ENCODE peak calls at places on chromosome 13, in five cellular contexts. One of them, this sample, is unnamed.

GRCh38 chr13:76637651-76638111 is 248.5 kb downstream of the KCTD12 start:
- DNase-seq in A549: no peak
- DNase-seq in H1: no peak
- DNase-seq in transverse colon: no peak
- DNase-seq in GM12878: no peak
- DNase-seq in this sample: no peak

GRCh38 chr13:65855276-65855675 is 1374.9 kb downstream of the PCDH9 start:
- DNase-seq in A549: no peak
- DNase-seq in H1: no peak
- DNase-seq in transverse colon: no peak
- DNase-seq in GM12878: no peak
- DNase-seq in this sample: no peak

GRCh38 chr13:70890289-70890688 is 782.0 kb upstream of the KLHL1 start:
- DNase-seq in A549: no peak
- DNase-seq in H1: no peak
- DNase-seq in transverse colon: no peak
- DNase-seq in GM12878: no peak
- DNase-seq in this sample: no peak

GRCh38 chr13:109746364-109746763 is 40.0 kb downstream of the IRS2 start:
- DNase-seq in A549: no peak
- DNase-seq in H1: no peak
- DNase-seq in transverse colon: no peak
- DNase-seq in GM12878: no peak
- DNase-seq in this sample: no peak

GRCh38 chr13:42420304-42420703 is 148.4 kb downstream of the AKAP11 start:
- DNase-seq in A549: no peak
- DNase-seq in H1: no peak
- DNase-seq in transverse colon: no peak
- DNase-seq in GM12878: peak; percentile 68
- DNase-seq in this sample: no peak

GRCh38 chr13:93480553-93481106 is 254.0 kb downstream of the GPC6 start:
- DNase-seq in A549: no peak
- DNase-seq in H1: no peak
- DNase-seq in transverse colon: no peak
- DNase-seq in GM12878: no peak
- DNase-seq in this sample: no peak

GRCh38 chr13:106432636-106433035 is 102.8 kb downstream of the EFNB2 start:
- DNase-seq in A549: peak; percentile 8
- DNase-seq in H1: no peak
- DNase-seq in transverse colon: no peak
- DNase-seq in GM12878: no peak
- DNase-seq in this sample: no peak

GRCh38 chr13:99434258-99434788 is 66.9 kb upstream of the TM9SF2 start:
- DNase-seq in A549: no peak
- DNase-seq in H1: no peak
- DNase-seq in transverse colon: peak; percentile 44
- DNase-seq in GM12878: no peak
- DNase-seq in this sample: no peak

GRCh38 chr13:90445179-90445578 is 902.3 kb upstream of the MIR17HG start:
- DNase-seq in A549: peak; percentile 18
- DNase-seq in H1: peak; percentile 31
- DNase-seq in transverse colon: no peak
- DNase-seq in GM12878: no peak
- DNase-seq in this sample: no peak

GRCh38 chr13:23753523-23753922 is 135.7 kb downstream of the MIPEP start:
- DNase-seq in A549: no peak
- DNase-seq in H1: no peak
- DNase-seq in transverse colon: no peak
- DNase-seq in GM12878: no peak
- DNase-seq in this sample: no peak

GRCh38 chr13:105276571-105276970 is 1258.9 kb downstream of the EFNB2 start:
- DNase-seq in A549: no peak
- DNase-seq in H1: no peak
- DNase-seq in transverse colon: no peak
- DNase-seq in GM12878: no peak
- DNase-seq in this sample: no peak

GRCh38 chr13:111061338-111062045 is 53.6 kb upstream of the ARHGEF7 start:
- DNase-seq in A549: no peak
- DNase-seq in H1: no peak
- DNase-seq in transverse colon: no peak
- DNase-seq in GM12878: no peak
- DNase-seq in this sample: no peak

GRCh38 chr13:99124695-99125334 is 75.8 kb upstream of the UBAC2 start:
- DNase-seq in A549: peak; percentile 28
- DNase-seq in H1: no peak
- DNase-seq in transverse colon: no peak
- DNase-seq in GM12878: peak; percentile 34
- DNase-seq in this sample: no peak

GRCh38 chr13:101941095-101941777 is 460.6 kb downstream of the FGF14 start:
- DNase-seq in A549: no peak
- DNase-seq in H1: no peak
- DNase-seq in transverse colon: no peak
- DNase-seq in GM12878: no peak
- DNase-seq in this sample: no peak

GRCh38 chr13:113905018-113905417 is 41.1 kb upstream of the GAS6 start:
- DNase-seq in A549: no peak
- DNase-seq in H1: no peak
- DNase-seq in transverse colon: no peak
- DNase-seq in GM12878: no peak
- DNase-seq in this sample: no peak

GRCh38 chr13:87999791-88000190 is 328.6 kb downstream of the SLITRK5 start:
- DNase-seq in A549: no peak
- DNase-seq in H1: no peak
- DNase-seq in transverse colon: no peak
- DNase-seq in GM12878: no peak
- DNase-seq in this sample: no peak

DNA sequence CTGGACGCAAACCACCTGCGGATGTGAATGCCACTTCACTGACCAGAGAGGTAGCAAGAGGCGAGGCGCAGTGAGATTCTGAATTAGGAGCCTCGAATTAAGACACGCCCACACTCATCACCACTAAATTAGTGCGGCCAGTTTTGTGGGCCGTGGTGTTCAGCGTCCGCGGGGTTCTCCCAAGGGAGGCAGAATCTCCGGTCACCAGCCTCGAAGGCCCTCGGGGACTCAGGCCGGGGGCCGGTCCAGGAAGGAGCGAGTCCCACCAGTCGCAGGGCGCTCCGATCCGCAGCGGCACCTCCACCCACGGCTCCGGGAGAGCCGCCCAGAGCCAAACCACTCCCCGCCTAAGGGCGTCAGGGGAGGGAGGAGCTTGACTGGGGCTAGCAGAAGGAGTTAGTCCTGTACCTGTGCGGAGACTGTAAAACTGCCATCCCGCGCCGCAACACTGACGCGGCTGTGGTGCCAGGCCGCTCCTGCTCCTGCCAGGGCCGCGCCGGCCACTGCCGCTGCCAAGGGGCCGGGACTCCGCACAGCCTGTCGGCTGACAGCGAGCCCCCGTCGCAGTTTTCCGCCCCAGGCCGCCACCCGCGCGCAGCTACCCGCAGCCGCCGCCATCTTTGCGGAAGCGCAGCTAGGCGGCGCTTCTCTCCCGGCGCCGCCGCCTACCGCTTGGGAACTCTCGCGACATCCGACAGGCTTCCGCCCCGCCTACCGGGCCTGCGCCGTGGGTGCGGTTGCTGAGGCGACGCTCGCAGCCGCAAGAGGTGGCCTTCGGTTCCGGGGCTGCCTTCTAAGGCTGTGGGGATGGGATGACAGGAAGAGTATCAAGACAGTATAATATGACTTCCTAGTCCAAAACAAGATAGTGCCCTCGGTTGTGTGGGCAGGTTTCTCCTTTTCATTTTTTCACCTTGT is at the start of gene MICU2:
- DNase-seq in A549: peak; percentile 79
- DNase-seq in H1: peak; percentile 75
- DNase-seq in transverse colon: peak; percentile 96
- DNase-seq in GM12878: peak; percentile 81
- DNase-seq in this sample: peak; percentile 83
- TF ChIP-seq CTCF in A549: no peak
- TF ChIP-seq CTCF in H1: no peak
- TF ChIP-seq CTCF in transverse colon: peak; percentile 20
- TF ChIP-seq CTCF in GM12878: no peak
- TF ChIP-seq CTCF in this sample: peak; percentile 80

GRCh38 chr13:36831291-36831690 is 12.3 kb downstream of the RFXAP start:
- DNase-seq in A549: no peak
- DNase-seq in H1: no peak
- DNase-seq in transverse colon: no peak
- DNase-seq in GM12878: no peak
- DNase-seq in this sample: no peak

GRCh38 chr13:36834299-36834698 is 15.3 kb downstream of the RFXAP start:
- DNase-seq in A549: no peak
- DNase-seq in H1: no peak
- DNase-seq in transverse colon: no peak
- DNase-seq in GM12878: no peak
- DNase-seq in this sample: no peak

DNA sequence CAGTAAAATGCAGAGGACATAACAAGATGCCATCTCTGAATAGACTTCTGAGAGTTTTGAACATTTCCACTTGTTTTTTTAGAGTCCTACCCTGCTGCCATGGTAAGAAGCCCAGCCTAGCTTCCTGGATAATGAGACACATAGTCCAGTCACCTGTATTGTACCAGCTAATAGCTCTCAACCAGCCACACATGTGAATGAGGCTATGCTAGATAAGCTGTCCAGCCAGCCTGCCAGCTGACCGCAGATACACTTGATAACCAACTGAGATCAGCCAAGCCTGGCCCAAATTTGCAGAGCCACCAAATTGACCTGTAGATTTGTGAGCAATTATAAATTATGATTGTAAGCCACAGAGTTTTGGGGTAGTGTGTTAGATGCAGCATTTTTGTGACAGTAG is 10.7 kb downstream of the RFXAP start:
- DNase-seq in A549: no peak
- DNase-seq in H1: no peak
- DNase-seq in transverse colon: no peak
- DNase-seq in GM12878: no peak
- DNase-seq in this sample: no peak
- TF ChIP-seq EP300 in A549: no peak
- TF ChIP-seq EP300 in H1: no peak
- TF ChIP-seq EP300 in transverse colon: no peak
- TF ChIP-seq EP300 in GM12878: no peak
- TF ChIP-seq EP300 in this sample: no peak

GRCh38 chr13:112753868-112754267 is 64.0 kb downstream of the ATP11A start:
- DNase-seq in A549: no peak
- DNase-seq in H1: no peak
- DNase-seq in transverse colon: no peak
- DNase-seq in GM12878: no peak
- DNase-seq in this sample: no peak
- TF ChIP-seq CTCF in A549: no peak
- TF ChIP-seq CTCF in H1: no peak
- TF ChIP-seq CTCF in transverse colon: no peak
- TF ChIP-seq CTCF in GM12878: no peak
- TF ChIP-seq CTCF in this sample: no peak

GRCh38 chr13:30307966-30308290 is 577 bp upstream of the KATNAL1 start:
- DNase-seq in A549: no peak
- DNase-seq in H1: no peak
- DNase-seq in transverse colon: no peak
- DNase-seq in GM12878: no peak
- DNase-seq in this sample: no peak

GRCh38 chr13:30306762-30307193 is 573 bp downstream of the KATNAL1 start:
- DNase-seq in A549: peak; percentile 52
- DNase-seq in H1: peak; percentile 80
- DNase-seq in transverse colon: peak; percentile 95
- DNase-seq in GM12878: peak; percentile 66
- DNase-seq in this sample: peak; percentile 94

GRCh38 chr13:30307194-30307965 is at the start of gene KATNAL1:
- DNase-seq in A549: peak; percentile 48
- DNase-seq in H1: peak; percentile 15
- DNase-seq in transverse colon: peak; percentile 78
- DNase-seq in GM12878: no peak
- DNase-seq in this sample: peak; percentile 57

GRCh38 chr13:30303269-30303668 is 4.1 kb downstream of the KATNAL1 start:
- DNase-seq in A549: no peak
- DNase-seq in H1: no peak
- DNase-seq in transverse colon: no peak
- DNase-seq in GM12878: no peak
- DNase-seq in this sample: no peak

GRCh38 chr13:30305456-30305855 is 1.9 kb downstream of the KATNAL1 start:
- DNase-seq in A549: no peak
- DNase-seq in H1: no peak
- DNase-seq in transverse colon: no peak
- DNase-seq in GM12878: no peak
- DNase-seq in this sample: no peak
- TF ChIP-seq EP300 in A549: no peak
- TF ChIP-seq EP300 in H1: no peak
- TF ChIP-seq EP300 in transverse colon: no peak
- TF ChIP-seq EP300 in GM12878: no peak
- TF ChIP-seq EP300 in this sample: no peak

GRCh38 chr13:49419292-49419691 is 24.6 kb downstream of the CAB39L start:
- DNase-seq in A549: no peak
- DNase-seq in H1: no peak
- DNase-seq in transverse colon: no peak
- DNase-seq in GM12878: no peak
- DNase-seq in this sample: no peak

GRCh38 chr13:49418206-49418605 is 25.7 kb downstream of the CAB39L start:
- DNase-seq in A549: no peak
- DNase-seq in H1: no peak
- DNase-seq in transverse colon: no peak
- DNase-seq in GM12878: no peak
- DNase-seq in this sample: no peak

DNA sequence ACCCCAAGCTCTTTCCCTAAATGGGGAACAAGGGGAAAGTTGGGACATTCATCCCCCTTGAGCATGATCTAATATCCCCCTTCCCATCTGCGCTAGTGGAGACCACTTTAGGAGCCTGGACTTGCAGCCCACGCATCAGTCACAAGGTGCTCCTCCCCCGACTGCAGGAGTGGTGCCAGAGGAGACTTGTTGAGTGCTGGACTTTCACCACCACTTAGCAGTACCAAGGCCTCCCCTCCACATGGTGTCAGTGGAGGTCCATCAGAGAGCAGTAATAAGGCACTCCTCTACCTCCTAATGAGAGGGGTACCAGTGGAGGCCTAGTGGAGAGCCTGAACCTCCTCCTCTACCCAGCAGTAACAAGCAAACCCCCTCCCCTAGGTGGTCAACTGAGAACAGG is 22.5 kb downstream of the CAB39L start:
- DNase-seq in A549: no peak
- DNase-seq in H1: no peak
- DNase-seq in transverse colon: peak; percentile 12
- DNase-seq in GM12878: peak; percentile 24
- DNase-seq in this sample: no peak
- TF ChIP-seq CTCF in A549: no peak
- TF ChIP-seq CTCF in H1: peak; percentile 50
- TF ChIP-seq CTCF in transverse colon: no peak
- TF ChIP-seq CTCF in GM12878: peak; percentile 50
- TF ChIP-seq CTCF in this sample: no peak

DNA sequence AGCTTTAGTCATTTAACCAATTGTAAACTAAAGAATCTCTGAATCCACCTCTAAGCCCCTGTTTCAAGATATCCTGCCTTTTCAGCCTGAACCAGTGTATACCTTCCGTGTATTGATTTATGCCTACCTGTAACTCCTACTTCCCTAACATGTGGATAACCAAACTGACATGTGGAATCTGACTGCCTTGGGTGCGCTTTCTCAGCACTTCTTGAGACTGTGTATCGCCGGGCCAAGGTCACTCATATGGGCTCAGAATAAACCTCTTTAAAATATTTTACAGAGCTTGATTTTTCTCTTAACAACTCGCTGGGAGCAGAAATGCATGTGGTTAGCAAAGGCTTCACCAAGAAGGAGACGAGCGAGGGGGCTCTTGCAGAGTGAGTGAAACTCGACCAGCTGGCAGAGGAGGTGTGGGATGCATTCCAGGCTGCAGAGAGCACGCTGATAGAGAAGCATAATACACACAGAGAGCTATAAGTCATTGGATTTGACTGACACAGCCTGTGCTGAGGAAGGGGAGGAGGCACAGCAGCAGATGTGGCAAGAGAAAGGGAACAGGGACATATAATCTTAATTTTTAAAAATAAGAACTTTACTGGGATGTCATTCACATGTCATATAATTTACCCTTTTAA is 268.2 kb upstream of the MAB21L1 start:
- DNase-seq in A549: no peak
- DNase-seq in H1: no peak
- DNase-seq in transverse colon: no peak
- DNase-seq in GM12878: no peak
- DNase-seq in this sample: no peak
- TF ChIP-seq EP300 in A549: no peak
- TF ChIP-seq EP300 in H1: no peak
- TF ChIP-seq EP300 in transverse colon: no peak
- TF ChIP-seq EP300 in GM12878: no peak
- TF ChIP-seq EP300 in this sample: no peak

This sample was measured in tibial nerve.